ENCODE peak calls at places on chromosome 21, in five cellular contexts. D, G, T, L and S are unnamed samples.

GRCh38 chr21:46039891-46040660 is 57.8 kb upstream of the COL6A2 start:
- DNase-seq in D (no peak), G (no peak), T (no peak), L (no peak), S (no peak)

GRCh38 chr21:34734696-34735095 is 65.9 kb downstream of the CLIC6 start:
- DNase-seq in D (no peak), G (no peak), T (no peak), L (no peak), S (no peak)

GRCh38 chr21:45384656-45385548 is 20.1 kb upstream of the COL18A1 start:
- DNase-seq in D (no peak), G (peak), T (no peak), L (peak), S (no peak)

GRCh38 chr21:34994646-34995631 is 54.2 kb downstream of the RUNX1 start:
- DNase-seq in D (no peak), G (no peak), T (no peak), L (peak), S (no peak)

GRCh38 chr21:26443867-26444266 is 129.2 kb downstream of the CYYR1 start:
- DNase-seq in D (no peak), G (no peak), T (peak), L (no peak), S (peak)

GRCh38 chr21:27636671-27637070 is 669.8 kb upstream of the ADAMTS5 start:
- DNase-seq in D (no peak), G (no peak), T (no peak), L (no peak), S (no peak)

GRCh38 chr21:35217504-35218060 is 168.5 kb upstream of the RUNX1 start:
- DNase-seq in D (no peak), G (no peak), T (peak), L (no peak), S (peak)

GRCh38 chr21:45897191-45898027 is 84.2 kb upstream of the COL6A1 start:
- DNase-seq in D (no peak), G (no peak), T (no peak), L (no peak), S (no peak)

GRCh38 chr21:16239659-16240265 is 510.0 kb downstream of the USP25 start:
- DNase-seq in D (no peak), G (no peak), T (no peak), L (no peak), S (no peak)

GRCh38 chr21:34602061-34602460 is 12.9 kb downstream of the RCAN1 start:
- DNase-seq in D (no peak), G (no peak), T (no peak), L (no peak), S (no peak)

GRCh38 chr21:28992526-28993292 is at the start of gene LTN1:
- DNase-seq in D (peak), G (peak), T (peak), L (peak), S (peak)

GRCh38 chr21:44955141-44955802 is 15.4 kb downstream of the SLX9 start:
- DNase-seq in D (no peak), G (no peak), T (peak), L (no peak), S (peak)

GRCh38 chr21:39601194-39601940 is 11.4 kb upstream of the B3GALT5 start:
- DNase-seq in D (no peak), G (no peak), T (peak), L (no peak), S (no peak)

GRCh38 chr21:33543505-33544129 is 779 bp downstream of the SON start:
- DNase-seq in D (no peak), G (peak), T (no peak), L (peak), S (no peak)

GRCh38 chr21:38806153-38806941 is 618 bp downstream of the ETS2 start:
- DNase-seq in D (no peak), G (peak), T (peak), L (no peak), S (no peak)

GRCh38 chr21:34345091-34345871 is 18.5 kb upstream of the KCNE2 start:
- DNase-seq in D (no peak), G (peak), T (peak), L (no peak), S (peak)

GRCh38 chr21:38443110-38443509 is 55.2 kb downstream of the ERG start:
- DNase-seq in D (no peak), G (peak), T (no peak), L (no peak), S (no peak)

DNA sequence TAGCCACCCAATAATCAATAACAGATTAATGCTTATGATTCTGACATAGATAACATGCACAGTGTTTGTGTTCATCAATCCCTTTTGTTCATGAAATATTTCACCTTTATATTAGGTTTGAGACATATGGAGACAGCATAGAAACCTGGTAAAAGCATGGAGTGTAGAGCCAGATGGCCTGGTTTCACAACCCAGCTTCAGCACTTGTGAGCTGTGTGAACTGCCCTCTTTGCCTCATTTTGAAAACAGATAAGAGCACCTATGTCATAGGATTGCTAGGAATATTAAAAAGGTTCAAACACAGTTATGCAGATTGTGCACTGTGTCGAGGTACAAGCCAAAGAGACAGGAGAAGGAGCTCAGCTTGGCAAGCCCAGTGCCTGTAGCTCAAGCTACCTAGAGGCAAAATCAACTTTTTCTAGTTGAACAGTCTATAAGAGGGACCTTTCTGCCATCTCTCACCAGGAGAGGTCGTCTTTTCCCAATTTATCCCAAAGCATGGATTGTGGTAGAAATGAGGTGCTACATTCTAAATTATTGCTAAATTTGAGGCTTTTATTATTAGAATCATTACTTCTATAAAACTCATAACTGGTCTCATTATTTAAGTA is 5.0 kb downstream of the CHODL start:
- DNase-seq in D (no peak), G (no peak), T (no peak), L (no peak), S (no peak)
- TF ChIP-seq CTCF in D (no peak), G (no peak), T (no peak), L (no peak), S (no peak)

DNA sequence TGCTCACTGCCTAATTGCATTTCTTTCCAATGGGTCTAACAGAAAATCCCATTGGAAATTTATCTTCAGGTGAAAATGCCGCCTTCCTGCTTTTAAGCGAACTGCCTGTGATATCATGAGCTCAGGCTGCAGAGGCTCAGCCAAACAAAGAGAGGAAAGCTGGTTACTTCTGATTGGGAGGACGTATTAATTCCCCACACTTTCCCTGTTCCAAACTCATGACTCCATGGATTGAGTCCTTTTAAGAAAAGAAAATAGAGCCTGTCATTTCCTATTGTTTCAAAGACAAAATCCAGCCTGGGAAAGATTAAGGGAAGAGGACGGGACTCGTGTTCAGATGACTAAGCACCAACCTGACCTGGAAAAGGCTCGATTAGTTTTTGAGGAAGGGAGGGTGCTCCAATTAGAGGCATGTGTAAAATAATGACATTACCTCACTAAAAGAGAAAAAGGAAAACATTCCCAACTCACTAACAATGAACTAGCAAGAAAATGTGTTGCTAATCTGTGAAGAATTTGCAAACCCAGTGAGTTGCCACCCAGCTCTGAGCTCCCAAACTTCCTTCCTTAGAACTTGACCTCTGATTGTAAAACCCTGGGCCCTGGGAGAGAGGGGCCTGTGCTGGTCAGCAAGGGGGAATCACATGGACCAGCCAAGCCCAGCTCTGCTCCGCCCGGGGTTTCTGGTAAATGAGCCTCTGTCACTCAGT is 61.2 kb downstream of the TCP10L start:
- DNase-seq in D (no peak), G (peak), T (peak), L (peak), S (peak)
- H3K4me3 ChIP-seq in D (no peak), G (no peak), T (no peak), L (no peak), S (no peak)

GRCh38 chr21:25133939-25134338 is 473.3 kb downstream of the MRPL39 start:
- DNase-seq in D (no peak), G (no peak), T (peak), L (no peak), S (peak)
- TF ChIP-seq CTCF in D (no peak), G (no peak), T (no peak), L (no peak), S (no peak)

DNA sequence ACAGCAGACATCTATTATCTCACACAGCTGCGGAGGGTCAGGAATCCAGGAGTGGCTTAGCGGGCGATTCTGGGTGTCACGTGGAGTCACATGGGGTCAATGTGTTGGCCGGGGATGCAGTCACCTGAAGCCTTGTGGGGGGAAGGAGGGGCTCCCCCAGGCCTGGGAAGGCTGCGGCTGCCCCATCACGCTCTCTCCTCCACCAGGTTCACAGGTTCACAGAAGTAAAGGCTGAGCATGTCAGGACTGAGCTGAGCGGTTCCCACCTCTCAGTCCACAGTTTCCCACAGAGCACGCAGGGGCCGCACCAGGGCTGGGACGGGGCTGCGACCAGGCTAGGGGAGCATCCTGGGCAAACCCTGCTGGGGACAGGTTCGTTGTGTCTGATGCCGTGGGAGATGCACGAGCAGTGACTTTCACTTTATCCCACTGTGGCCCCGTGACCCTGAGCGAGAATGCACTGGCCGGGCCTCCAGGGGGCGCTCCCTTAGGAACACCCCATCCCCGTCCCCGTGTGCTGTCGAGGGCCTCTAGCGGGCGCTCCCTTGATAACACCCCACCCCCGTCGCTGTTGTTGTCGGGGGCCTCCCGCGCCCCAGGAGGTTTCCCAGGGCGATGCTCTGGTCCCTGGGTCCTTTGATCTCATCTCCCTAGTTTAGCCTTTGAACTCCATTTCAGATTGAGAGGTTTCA is 73.2 kb upstream of the TRAPPC10 start:
- DNase-seq in D (peak), G (peak), T (peak), L (peak), S (peak)
- H3K4me3 ChIP-seq in D (no peak), G (peak), T (peak), L (peak), S (peak)

GRCh38 chr21:42319851-42320602 is 4.8 kb upstream of the TFF3 start:
- DNase-seq in D (no peak), G (no peak), T (no peak), L (no peak), S (no peak)
- TF ChIP-seq CTCF in D (no peak), G (no peak), T (no peak), L (no peak), S (no peak)

GRCh38 chr21:31158789-31159581 is 120.7 kb upstream of the KRTAP19-8 start:
- DNase-seq in D (no peak), G (no peak), T (no peak), L (no peak), S (peak)

GRCh38 chr21:31159808-31160207 is 121.5 kb upstream of the KRTAP19-8 start:
- DNase-seq in D (no peak), G (no peak), T (no peak), L (no peak), S (no peak)

GRCh38 chr21:31157756-31158155 is 119.5 kb upstream of the KRTAP19-8 start:
- DNase-seq in D (no peak), G (no peak), T (peak), L (no peak), S (no peak)

GRCh38 chr21:31156169-31156568 is 117.9 kb upstream of the KRTAP19-8 start:
- DNase-seq in D (no peak), G (no peak), T (no peak), L (no peak), S (no peak)

DNA sequence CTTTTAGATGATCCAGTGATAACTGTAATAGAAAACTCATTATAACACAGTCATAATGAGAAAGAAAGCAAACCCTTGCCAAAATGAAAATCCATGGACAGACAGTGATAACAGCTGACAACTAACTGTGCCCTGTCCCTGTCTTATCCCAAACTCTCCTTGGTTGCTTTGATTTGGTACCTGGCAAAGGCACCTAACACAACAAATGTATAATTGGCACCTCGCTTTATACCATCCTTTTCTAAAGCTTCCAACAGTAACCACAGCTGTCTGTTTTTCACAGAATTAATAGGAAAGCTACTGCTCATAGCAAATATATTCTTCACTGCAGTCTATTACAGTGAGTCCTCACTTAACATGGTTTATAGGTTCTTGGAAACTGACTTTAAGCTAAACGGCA is 118.4 kb upstream of the KRTAP19-8 start:
- DNase-seq in D (no peak), G (no peak), T (no peak), L (no peak), S (peak)
- H3K4me3 ChIP-seq in D (no peak), G (no peak), T (no peak), L (no peak), S (no peak)

GRCh38 chr21:42009831-42010506 is at the start of gene ZBTB21:
- DNase-seq in D (peak), G (peak), T (peak), L (peak), S (peak)

GRCh38 chr21:42012344-42012743 is 2.2 kb upstream of the ZBTB21 start:
- DNase-seq in D (no peak), G (no peak), T (no peak), L (no peak), S (no peak)

GRCh38 chr21:42012763-42013329 is 2.7 kb upstream of the ZBTB21 start:
- DNase-seq in D (no peak), G (no peak), T (no peak), L (no peak), S (no peak)

GRCh38 chr21:42009018-42009830 is 936 bp downstream of the ZBTB21 start:
- DNase-seq in D (peak), G (peak), T (peak), L (peak), S (peak)

DNA sequence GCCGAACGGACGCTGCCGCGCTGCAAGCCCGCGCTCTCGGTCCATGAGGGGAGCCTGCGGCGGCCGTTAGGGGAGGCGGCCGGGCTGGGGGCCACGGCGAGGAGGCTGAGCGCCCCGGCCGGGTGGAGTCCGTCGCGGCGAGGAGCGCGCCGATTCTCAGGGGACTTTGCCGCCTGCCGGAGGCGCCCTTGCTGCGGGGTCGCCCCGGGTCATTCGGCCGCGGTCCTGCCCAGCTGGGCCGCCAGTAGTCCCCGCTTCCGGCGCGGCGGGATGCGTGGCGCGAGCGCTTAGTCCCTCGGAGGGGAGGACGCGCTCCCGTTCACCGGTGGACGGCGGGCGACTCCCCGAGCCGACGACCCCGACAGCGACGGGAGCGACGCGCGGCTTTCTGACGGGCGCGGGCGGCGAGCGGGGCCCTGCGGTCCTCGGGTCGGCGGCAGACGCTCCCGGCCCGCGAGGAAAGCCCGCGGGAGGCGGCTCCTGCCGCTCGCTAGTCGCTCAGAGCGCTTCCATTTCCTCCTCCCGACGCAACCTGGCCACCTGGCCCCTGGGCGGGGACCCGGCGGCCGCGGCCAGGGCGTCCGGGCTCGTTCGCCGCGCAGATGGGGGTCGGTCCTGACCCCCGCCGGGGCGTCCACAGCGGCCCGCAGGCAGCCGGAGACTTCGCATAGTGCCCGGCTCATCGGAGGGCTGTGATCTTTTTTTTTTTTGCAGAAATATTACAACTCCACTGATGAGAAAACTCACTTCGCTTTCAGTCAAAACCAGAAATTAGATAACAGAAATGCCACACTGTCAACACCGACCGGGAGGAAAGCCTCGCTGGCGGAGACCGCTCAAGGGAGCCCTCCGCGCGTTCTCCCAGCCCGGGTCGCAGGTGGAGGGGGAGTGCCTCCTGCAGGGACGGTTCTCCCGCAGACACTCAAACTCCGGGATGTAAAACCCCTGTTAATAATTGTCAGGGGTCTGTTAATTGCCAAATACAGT is 640 bp upstream of the ZBTB21 start:
- DNase-seq in D (no peak), G (peak), T (peak), L (no peak), S (peak)
- TF ChIP-seq CTCF in D (peak), G (peak), T (peak), L (peak), S (peak)

DNA sequence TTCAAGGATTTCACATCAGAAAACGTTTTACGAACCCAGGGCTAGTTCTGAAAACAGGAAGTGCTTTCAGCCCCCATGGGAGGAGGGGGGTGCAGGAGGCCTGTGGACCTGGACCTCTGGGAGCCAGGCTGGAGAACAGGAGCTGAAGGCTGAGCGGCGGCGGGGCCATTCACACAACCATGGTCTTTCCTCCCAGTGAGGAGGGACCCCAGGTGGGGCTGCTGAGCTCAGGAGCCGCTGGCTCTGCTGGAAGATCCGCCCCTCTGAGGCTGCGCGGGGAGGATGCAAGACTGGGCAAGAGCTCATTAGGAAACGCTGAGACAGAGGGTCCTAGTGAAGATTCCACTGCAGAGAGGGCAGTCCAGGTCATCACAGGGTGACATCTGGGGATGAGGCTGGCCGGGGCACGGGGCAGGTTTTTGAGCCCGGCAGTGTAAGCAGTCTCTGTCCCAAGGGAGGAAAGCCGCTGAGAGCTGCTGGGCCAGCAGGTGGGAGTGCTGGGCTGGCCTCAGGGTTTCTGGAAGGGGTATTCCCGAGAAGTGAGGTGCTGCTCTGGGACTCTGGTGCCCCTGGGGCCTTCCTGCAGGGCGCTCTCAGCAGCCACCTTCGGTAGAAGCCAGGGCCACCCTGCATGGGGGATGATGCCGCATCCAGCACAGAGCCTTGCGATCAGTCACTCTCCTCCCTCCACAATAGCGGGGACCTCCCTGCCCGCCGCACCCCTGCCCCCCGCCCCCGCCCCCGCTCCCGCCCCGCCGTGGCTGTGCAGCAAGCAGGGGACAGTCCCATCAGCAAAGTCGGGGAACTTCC is 7.5 kb downstream of the MX2 start:
- DNase-seq in D (peak), G (peak), T (no peak), L (no peak), S (no peak)
- H3K4me3 ChIP-seq in D (peak), G (peak), T (no peak), L (peak), S (no peak)

DNA sequence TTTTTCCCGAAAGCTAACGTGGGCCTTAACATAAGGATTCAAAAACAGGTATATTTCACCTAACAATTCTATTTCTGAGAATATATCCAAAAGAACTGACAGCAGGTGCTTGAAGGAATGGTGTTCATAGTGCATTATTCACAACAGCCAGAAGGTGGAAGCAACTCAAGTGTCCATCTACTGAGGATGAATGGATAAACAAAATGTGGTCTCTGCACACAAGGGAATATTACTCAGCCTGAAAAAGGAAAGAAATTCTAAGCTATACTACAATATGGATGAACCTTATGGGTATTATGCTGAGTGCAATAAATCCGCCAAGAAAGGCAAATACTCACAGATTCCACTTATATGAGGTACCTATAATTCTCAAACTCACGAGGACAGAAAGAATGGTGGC is 6.1 kb upstream of the RIPPLY3 start:
- DNase-seq in D (no peak), G (no peak), T (no peak), L (no peak), S (no peak)
- TF ChIP-seq CTCF in D (no peak), G (no peak), T (no peak), L (no peak), S (peak)

GRCh38 chr21:14526199-14526598 is 19.9 kb downstream of the SAMSN1 start:
- DNase-seq in D (no peak), G (no peak), T (no peak), L (no peak), S (no peak)
- H3K4me3 ChIP-seq in D (no peak), G (no peak), T (no peak), L (no peak), S (no peak)